ENCODE peak calls at places on chromosomes 1 and 21, in ten cellular contexts. One of them, this sample, is unnamed.

GRCh38 chr1:175016073-175016722 is 7.0 kb downstream of the MRPS14 start:
- DNase-seq in EH: peak; percentile 60
- DNase-seq in mucosa of gallbladder: no peak
- DNase-seq in activated gamma-delta T cell treated with Interleukin-2 at 50 U/mL for 16 hours: no peak
- DNase-seq in activated CD4-positive, alpha-beta T cell treated with anti-CD3 and anti-CD28 coated beads, Interleukin-2, amount 50 U/mL, for 48 hours: no peak
- DNase-seq in T follicular helper cell: no peak
- DNase-seq in stimulated activated CD4-positive, alpha-beta T cell treated with anti-CD3 and anti-CD28 coated beads, Interleukin-1b, Interleukin-23, amount 100 ng/mL, for 1 hour: no peak
- DNase-seq in fibroblast of lung: peak; percentile 76
- DNase-seq in sciatic nerve: no peak
- DNase-seq in activated T-cell treated with anti-CD3 and anti-CD28 coated beads for 1 hour: no peak
- DNase-seq in this sample: no peak

GRCh38 chr1:224860488-224860887 is 69.0 kb upstream of the DNAH14 start:
- DNase-seq in EH: no peak
- DNase-seq in mucosa of gallbladder: no peak
- DNase-seq in activated gamma-delta T cell treated with Interleukin-2 at 50 U/mL for 16 hours: no peak
- DNase-seq in activated CD4-positive, alpha-beta T cell treated with anti-CD3 and anti-CD28 coated beads, Interleukin-2, amount 50 U/mL, for 48 hours: no peak
- DNase-seq in T follicular helper cell: no peak
- DNase-seq in stimulated activated CD4-positive, alpha-beta T cell treated with anti-CD3 and anti-CD28 coated beads, Interleukin-1b, Interleukin-23, amount 100 ng/mL, for 1 hour: no peak
- DNase-seq in fibroblast of lung: no peak
- DNase-seq in sciatic nerve: no peak
- DNase-seq in activated T-cell treated with anti-CD3 and anti-CD28 coated beads for 1 hour: no peak
- DNase-seq in this sample: no peak

GRCh38 chr1:14067686-14068085 is 367.7 kb downstream of the PRDM2 start:
- DNase-seq in EH: no peak
- DNase-seq in mucosa of gallbladder: no peak
- DNase-seq in activated gamma-delta T cell treated with Interleukin-2 at 50 U/mL for 16 hours: no peak
- DNase-seq in activated CD4-positive, alpha-beta T cell treated with anti-CD3 and anti-CD28 coated beads, Interleukin-2, amount 50 U/mL, for 48 hours: no peak
- DNase-seq in T follicular helper cell: no peak
- DNase-seq in stimulated activated CD4-positive, alpha-beta T cell treated with anti-CD3 and anti-CD28 coated beads, Interleukin-1b, Interleukin-23, amount 100 ng/mL, for 1 hour: no peak
- DNase-seq in fibroblast of lung: no peak
- DNase-seq in sciatic nerve: no peak
- DNase-seq in activated T-cell treated with anti-CD3 and anti-CD28 coated beads for 1 hour: no peak
- DNase-seq in this sample: no peak

GRCh38 chr1:24763671-24764070 is 18.4 kb downstream of the CLIC4 start:
- DNase-seq in EH: no peak
- DNase-seq in mucosa of gallbladder: no peak
- DNase-seq in activated gamma-delta T cell treated with Interleukin-2 at 50 U/mL for 16 hours: no peak
- DNase-seq in activated CD4-positive, alpha-beta T cell treated with anti-CD3 and anti-CD28 coated beads, Interleukin-2, amount 50 U/mL, for 48 hours: no peak
- DNase-seq in T follicular helper cell: no peak
- DNase-seq in stimulated activated CD4-positive, alpha-beta T cell treated with anti-CD3 and anti-CD28 coated beads, Interleukin-1b, Interleukin-23, amount 100 ng/mL, for 1 hour: no peak
- DNase-seq in fibroblast of lung: no peak
- DNase-seq in sciatic nerve: no peak
- DNase-seq in activated T-cell treated with anti-CD3 and anti-CD28 coated beads for 1 hour: no peak
- DNase-seq in this sample: no peak

GRCh38 chr1:152869808-152870419 is 8.2 kb upstream of the SMCP start:
- DNase-seq in EH: peak; percentile 72
- DNase-seq in mucosa of gallbladder: peak; percentile 67
- DNase-seq in activated gamma-delta T cell treated with Interleukin-2 at 50 U/mL for 16 hours: peak; percentile 45
- DNase-seq in activated CD4-positive, alpha-beta T cell treated with anti-CD3 and anti-CD28 coated beads, Interleukin-2, amount 50 U/mL, for 48 hours: peak; percentile 71
- DNase-seq in T follicular helper cell: peak; percentile 14
- DNase-seq in stimulated activated CD4-positive, alpha-beta T cell treated with anti-CD3 and anti-CD28 coated beads, Interleukin-1b, Interleukin-23, amount 100 ng/mL, for 1 hour: peak; percentile 33
- DNase-seq in fibroblast of lung: peak; percentile 49
- DNase-seq in sciatic nerve: peak; percentile 70
- DNase-seq in activated T-cell treated with anti-CD3 and anti-CD28 coated beads for 1 hour: peak; percentile 45
- DNase-seq in this sample: peak; percentile 52

GRCh38 chr1:231571904-231572303 is 43.4 kb downstream of the TSNAX start:
- DNase-seq in EH: no peak
- DNase-seq in mucosa of gallbladder: peak; percentile 12
- DNase-seq in activated gamma-delta T cell treated with Interleukin-2 at 50 U/mL for 16 hours: no peak
- DNase-seq in activated CD4-positive, alpha-beta T cell treated with anti-CD3 and anti-CD28 coated beads, Interleukin-2, amount 50 U/mL, for 48 hours: no peak
- DNase-seq in T follicular helper cell: no peak
- DNase-seq in stimulated activated CD4-positive, alpha-beta T cell treated with anti-CD3 and anti-CD28 coated beads, Interleukin-1b, Interleukin-23, amount 100 ng/mL, for 1 hour: no peak
- DNase-seq in fibroblast of lung: no peak
- DNase-seq in sciatic nerve: no peak
- DNase-seq in activated T-cell treated with anti-CD3 and anti-CD28 coated beads for 1 hour: no peak
- DNase-seq in this sample: no peak

GRCh38 chr1:169110691-169111447 is 4.4 kb downstream of the ATP1B1 start:
- DNase-seq in EH: peak; percentile 64
- DNase-seq in mucosa of gallbladder: no peak
- DNase-seq in activated gamma-delta T cell treated with Interleukin-2 at 50 U/mL for 16 hours: no peak
- DNase-seq in activated CD4-positive, alpha-beta T cell treated with anti-CD3 and anti-CD28 coated beads, Interleukin-2, amount 50 U/mL, for 48 hours: no peak
- DNase-seq in T follicular helper cell: no peak
- DNase-seq in stimulated activated CD4-positive, alpha-beta T cell treated with anti-CD3 and anti-CD28 coated beads, Interleukin-1b, Interleukin-23, amount 100 ng/mL, for 1 hour: no peak
- DNase-seq in fibroblast of lung: no peak
- DNase-seq in sciatic nerve: no peak
- DNase-seq in activated T-cell treated with anti-CD3 and anti-CD28 coated beads for 1 hour: no peak
- DNase-seq in this sample: no peak

GRCh38 chr21:44964381-44964780 is 24.6 kb downstream of the SLX9 start:
- DNase-seq in EH: no peak
- DNase-seq in mucosa of gallbladder: no peak
- DNase-seq in activated gamma-delta T cell treated with Interleukin-2 at 50 U/mL for 16 hours: no peak
- DNase-seq in activated CD4-positive, alpha-beta T cell treated with anti-CD3 and anti-CD28 coated beads, Interleukin-2, amount 50 U/mL, for 48 hours: no peak
- DNase-seq in T follicular helper cell: no peak
- DNase-seq in stimulated activated CD4-positive, alpha-beta T cell treated with anti-CD3 and anti-CD28 coated beads, Interleukin-1b, Interleukin-23, amount 100 ng/mL, for 1 hour: no peak
- DNase-seq in fibroblast of lung: no peak
- DNase-seq in sciatic nerve: no peak
- DNase-seq in activated T-cell treated with anti-CD3 and anti-CD28 coated beads for 1 hour: no peak
- DNase-seq in this sample: no peak

GRCh38 chr1:183339556-183340167 is 78.5 kb downstream of the NMNAT2 start:
- DNase-seq in EH: no peak
- DNase-seq in mucosa of gallbladder: no peak
- DNase-seq in activated gamma-delta T cell treated with Interleukin-2 at 50 U/mL for 16 hours: no peak
- DNase-seq in activated CD4-positive, alpha-beta T cell treated with anti-CD3 and anti-CD28 coated beads, Interleukin-2, amount 50 U/mL, for 48 hours: no peak
- DNase-seq in T follicular helper cell: no peak
- DNase-seq in stimulated activated CD4-positive, alpha-beta T cell treated with anti-CD3 and anti-CD28 coated beads, Interleukin-1b, Interleukin-23, amount 100 ng/mL, for 1 hour: no peak
- DNase-seq in fibroblast of lung: no peak
- DNase-seq in sciatic nerve: no peak
- DNase-seq in activated T-cell treated with anti-CD3 and anti-CD28 coated beads for 1 hour: no peak
- DNase-seq in this sample: no peak

GRCh38 chr1:8955367-8955766 is 9.7 kb downstream of the CA6 start:
- DNase-seq in EH: no peak
- DNase-seq in mucosa of gallbladder: no peak
- DNase-seq in activated gamma-delta T cell treated with Interleukin-2 at 50 U/mL for 16 hours: no peak
- DNase-seq in activated CD4-positive, alpha-beta T cell treated with anti-CD3 and anti-CD28 coated beads, Interleukin-2, amount 50 U/mL, for 48 hours: no peak
- DNase-seq in T follicular helper cell: no peak
- DNase-seq in stimulated activated CD4-positive, alpha-beta T cell treated with anti-CD3 and anti-CD28 coated beads, Interleukin-1b, Interleukin-23, amount 100 ng/mL, for 1 hour: no peak
- DNase-seq in fibroblast of lung: no peak
- DNase-seq in sciatic nerve: no peak
- DNase-seq in activated T-cell treated with anti-CD3 and anti-CD28 coated beads for 1 hour: no peak
- DNase-seq in this sample: no peak

GRCh38 chr1:155226910-155227260 is 18.4 kb downstream of the MTX1 start:
- DNase-seq in EH: peak; percentile 63
- DNase-seq in mucosa of gallbladder: no peak
- DNase-seq in activated gamma-delta T cell treated with Interleukin-2 at 50 U/mL for 16 hours: no peak
- DNase-seq in activated CD4-positive, alpha-beta T cell treated with anti-CD3 and anti-CD28 coated beads, Interleukin-2, amount 50 U/mL, for 48 hours: peak; percentile 68
- DNase-seq in T follicular helper cell: no peak
- DNase-seq in stimulated activated CD4-positive, alpha-beta T cell treated with anti-CD3 and anti-CD28 coated beads, Interleukin-1b, Interleukin-23, amount 100 ng/mL, for 1 hour: no peak
- DNase-seq in fibroblast of lung: peak; percentile 35
- DNase-seq in sciatic nerve: no peak
- DNase-seq in activated T-cell treated with anti-CD3 and anti-CD28 coated beads for 1 hour: no peak
- DNase-seq in this sample: peak; percentile 67

GRCh38 chr1:56301791-56302190 is 277.6 kb downstream of the PLPP3 start:
- DNase-seq in EH: peak; percentile 96
- DNase-seq in mucosa of gallbladder: no peak
- DNase-seq in activated gamma-delta T cell treated with Interleukin-2 at 50 U/mL for 16 hours: no peak
- DNase-seq in activated CD4-positive, alpha-beta T cell treated with anti-CD3 and anti-CD28 coated beads, Interleukin-2, amount 50 U/mL, for 48 hours: no peak
- DNase-seq in T follicular helper cell: no peak
- DNase-seq in stimulated activated CD4-positive, alpha-beta T cell treated with anti-CD3 and anti-CD28 coated beads, Interleukin-1b, Interleukin-23, amount 100 ng/mL, for 1 hour: no peak
- DNase-seq in fibroblast of lung: peak; percentile 87
- DNase-seq in sciatic nerve: no peak
- DNase-seq in activated T-cell treated with anti-CD3 and anti-CD28 coated beads for 1 hour: no peak
- DNase-seq in this sample: no peak

This sample was measured in activated naive CD8-positive, alpha-beta T cell treated with anti-CD3 and anti-CD28 coated beads for 36 hours.